ENCODE peak calls at places on chromosome 2, in six cellular contexts. K is body of pancreas, G is brain microvascular endothelial cell, H is astrocyte of the spinal cord, Q is PC-3, I is A549. D is an unnamed sample.

GRCh38 chr2:39865751-39866150 is 86.7 kb upstream of the THUMPD2 start:
- DNase-seq in I (no peak), K (no peak), G (no peak), H (no peak), Q (no peak), D (no peak)

GRCh38 chr2:148900350-148900749 is 25.3 kb downstream of the KIF5C start:
- DNase-seq in I (no peak), K (no peak), H (no peak), G (no peak), Q (no peak), D (no peak)

GRCh38 chr2:134772493-134773169 is 53.8 kb upstream of the TMEM163 start:
- DNase-seq in I (no peak), Q (peak; percentile 20), H (no peak), G (no peak), K (no peak), D (no peak)

GRCh38 chr2:37627715-37628114 is 43.7 kb downstream of the CDC42EP3 start:
- DNase-seq in Q (no peak), K (no peak), G (no peak), H (no peak), I (no peak), D (no peak)

GRCh38 chr2:31558401-31559295 is 22.1 kb downstream of the SRD5A2 start:
- DNase-seq in Q (peak; percentile 82), H (peak; percentile 7), G (peak; percentile 7), K (no peak), I (peak; percentile 92), D (peak; percentile 67)

GRCh38 chr2:8170954-8171353 is 510.9 kb upstream of the ID2 start:
- DNase-seq in H (no peak), Q (no peak), G (no peak), I (no peak), K (no peak), D (no peak)

GRCh38 chr2:149690825-149691224 is 103.2 kb upstream of the MMADHC start:
- DNase-seq in Q (no peak), K (no peak), H (no peak), G (no peak), I (no peak), D (no peak)

GRCh38 chr2:48120759-48121242 is 214.5 kb upstream of the FBXO11 start:
- DNase-seq in G (no peak), H (no peak), K (no peak), Q (peak; percentile 16), I (no peak), D (peak; percentile 23)

GRCh38 chr2:144320491-144320890 is 199.4 kb downstream of the ZEB2 start:
- DNase-seq in K (no peak), I (no peak), Q (peak; percentile 78), G (peak; percentile 39), H (peak; percentile 60), D (peak; percentile 20)

GRCh38 chr2:10061221-10061925 is 18.0 kb downstream of the KLF11 start:
- DNase-seq in G (no peak), Q (no peak), H (no peak), K (no peak), I (no peak), D (no peak)

GRCh38 chr2:20484034-20484617 is 37.3 kb downstream of the RHOB start:
- DNase-seq in I (no peak), G (no peak), Q (no peak), H (no peak), K (no peak), D (no peak)

GRCh38 chr2:20561703-20562454 is 89.0 kb downstream of the HS1BP3 start:
- DNase-seq in Q (no peak), H (peak; percentile 92), I (no peak), K (no peak), G (peak; percentile 77), D (peak; percentile 90)

GRCh38 chr2:9690252-9690651 is 59.5 kb upstream of the YWHAQ start:
- DNase-seq in I (no peak), Q (no peak), H (peak; percentile 90), G (no peak), K (no peak), D (peak; percentile 92)

GRCh38 chr2:213246665-213247281 is 37.5 kb upstream of the SPAG16 start:
- DNase-seq in G (no peak), H (peak; percentile 59), Q (peak; percentile 70), I (peak; percentile 58), K (peak; percentile 59), D (peak; percentile 83)

GRCh38 chr2:142742301-142743214 is 134.9 kb upstream of the KYNU start:
- DNase-seq in H (peak; percentile 74), I (peak; percentile 56), K (no peak), Q (peak; percentile 24), G (peak; percentile 83), D (peak; percentile 83)

GRCh38 chr2:191038241-191038725 is 24.3 kb upstream of the STAT1 start:
- DNase-seq in G (peak; percentile 39), K (no peak), Q (peak; percentile 44), I (peak; percentile 68), H (peak; percentile 66), D (peak; percentile 72)

GRCh38 chr2:149064365-149064841 is 25.9 kb downstream of the LYPD6B start:
- DNase-seq in I (no peak), H (no peak), K (peak; percentile 42), G (no peak), Q (no peak), D (no peak)

GRCh38 chr2:159266554-159266953 is 19.9 kb downstream of the WDSUB1 start:
- DNase-seq in I (no peak), G (no peak), Q (no peak), K (no peak), H (no peak), D (no peak)

GRCh38 chr2:216774620-216775019 is 79.3 kb upstream of the IGFBP5 start:
- DNase-seq in Q (peak; percentile 32), K (peak; percentile 16), H (peak; percentile 91), I (no peak), G (peak; percentile 81), D (peak; percentile 49)

GRCh38 chr2:157466764-157467163 is 22.9 kb upstream of the CYTIP start:
- DNase-seq in H (no peak), K (no peak), I (no peak), G (no peak), Q (no peak), D (no peak)

GRCh38 chr2:238970553-238971081 is 122.7 kb downstream of the TWIST2 start:
- DNase-seq in K (peak; percentile 66), I (peak; percentile 62), Q (peak; percentile 74), G (peak; percentile 27), H (peak; percentile 54), D (peak; percentile 67)

DNA sequence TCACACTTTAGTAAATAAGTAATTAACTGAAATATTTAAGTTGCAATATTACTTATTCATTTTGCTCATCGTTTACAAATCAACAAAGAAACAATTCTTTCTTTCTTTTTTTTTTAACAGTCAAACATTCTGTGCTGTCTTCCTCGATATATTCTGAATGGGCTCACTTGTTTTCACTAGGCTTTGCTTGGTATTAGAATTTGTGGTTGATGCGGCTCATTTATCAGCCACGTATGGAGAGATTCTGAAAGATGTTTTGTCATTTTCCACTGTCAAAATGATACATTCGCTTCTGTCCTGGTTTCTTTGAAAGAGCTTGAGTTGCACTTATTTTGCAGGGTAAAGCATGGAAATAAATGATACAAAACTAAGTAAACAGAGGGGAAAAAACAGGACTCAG is 323.7 kb downstream of the LRRTM1 start:
- DNase-seq in Q (no peak), K (no peak), I (no peak), G (no peak), H (no peak), D (no peak)
- H3K4me3 ChIP-seq in Q (no peak overlapping the region), K (no peak overlapping the region), I (no peak overlapping the region), G (no peak overlapping the region), H (no peak overlapping the region), D (no peak overlapping the region)

DNA sequence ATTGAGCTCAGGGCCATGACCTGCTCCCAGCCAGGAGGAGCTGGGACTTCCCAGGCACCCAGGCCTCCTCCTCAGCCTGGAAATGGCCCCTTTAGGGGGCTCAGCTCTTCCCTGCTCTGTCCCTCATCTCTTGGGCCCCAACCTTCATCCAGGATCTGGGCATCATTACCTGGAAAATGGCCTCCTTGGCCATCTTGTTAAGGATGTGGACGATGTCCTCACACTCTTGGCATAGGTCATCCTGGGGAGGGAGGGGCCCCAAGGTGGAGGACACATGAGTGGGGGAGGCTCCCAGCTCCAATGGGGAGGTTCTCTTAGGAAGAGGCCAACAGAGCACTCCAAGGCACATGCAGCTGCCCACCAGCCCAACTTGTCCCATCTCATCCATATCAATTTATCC is 1.1 kb downstream of the SFTPB start:
- DNase-seq in K (no peak), I (no peak), Q (no peak), H (no peak), G (no peak), D (no peak)
- H3K4me3 ChIP-seq in K (no peak overlapping the region), I (no peak overlapping the region), Q (no peak overlapping the region), H (no peak overlapping the region), G (no peak overlapping the region), D (no peak overlapping the region)

GRCh38 chr2:42098571-42099430 is 51.0 kb downstream of the PKDCC start:
- DNase-seq in I (no peak), G (no peak), Q (no peak), H (no peak), K (no peak), D (no peak)
- H3K4me3 ChIP-seq in I (no peak overlapping the region), G (no peak overlapping the region), Q (no peak overlapping the region), H (no peak overlapping the region), K (no peak overlapping the region), D (no peak overlapping the region)

GRCh38 chr2:15577071-15577706 is 14.5 kb upstream of the DDX1 start:
- DNase-seq in K (peak; percentile 91), I (peak; percentile 85), Q (peak; percentile 89), G (peak; percentile 88), H (peak; percentile 78), D (peak; percentile 94)
- H3K4me3 ChIP-seq in K (no peak overlapping the region), I (no peak overlapping the region), Q (no peak overlapping the region), G (no peak overlapping the region), H (no peak overlapping the region), D (no peak overlapping the region)

GRCh38 chr2:102141915-102142828 is at the start of gene IL1R1:
- DNase-seq in H (peak; percentile 84), Q (peak; percentile 80), G (peak; percentile 50), K (peak; percentile 85), I (peak; percentile 59), D (peak; percentile 89)

GRCh38 chr2:102144128-102144527 is 1.6 kb downstream of the IL1R1 start:
- DNase-seq in I (no peak), G (no peak), Q (no peak), K (peak; percentile 40), H (no peak), D (peak; percentile 80)

GRCh38 chr2:102143450-102143985 is 972 bp downstream of the IL1R1 start:
- DNase-seq in I (no peak), H (peak; percentile 52), Q (no peak), K (peak; percentile 57), G (no peak), D (peak; percentile 77)

GRCh38 chr2:102141011-102141914 is 1.3 kb upstream of the IL1R1 start:
- DNase-seq in I (no peak), G (no peak), H (peak; percentile 75), K (no peak), Q (no peak), D (peak; percentile 90)

DNA sequence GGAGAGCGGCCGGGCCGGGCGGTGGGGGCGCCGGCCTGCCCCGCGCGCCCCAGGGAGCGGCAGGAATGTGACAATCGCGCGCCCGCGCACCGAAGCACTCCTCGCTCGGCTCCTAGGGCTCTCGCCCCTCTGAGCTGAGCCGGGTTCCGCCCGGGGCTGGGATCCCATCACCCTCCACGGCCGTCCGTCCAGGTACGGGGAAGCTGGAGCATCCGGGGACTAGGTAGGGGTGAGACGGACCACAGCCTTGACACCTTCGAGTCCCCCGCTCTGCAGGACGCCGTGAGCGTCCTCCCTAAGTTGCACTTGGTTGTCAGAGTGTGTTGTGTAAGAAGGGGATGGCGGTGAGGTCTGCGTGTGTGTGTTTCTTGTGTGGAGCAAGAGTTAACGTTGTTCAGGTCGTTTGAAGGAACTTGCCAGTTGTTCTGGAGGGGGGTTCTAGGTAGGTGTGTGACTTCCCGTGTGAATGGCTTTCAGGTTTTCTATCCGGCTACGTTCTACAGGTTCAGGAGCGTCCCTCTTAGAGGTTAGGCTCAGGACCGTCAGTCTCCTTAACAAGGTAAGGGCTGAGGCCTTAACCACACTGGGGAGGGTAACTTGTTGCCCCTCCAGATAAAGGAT is 393 bp downstream of the IL1R1 start:
- DNase-seq in H (peak; percentile 63), K (no peak), Q (no peak), I (peak; percentile 47), G (no peak), D (peak; percentile 77)
- H3K4me3 ChIP-seq in H (peak overlapping the region; percentile 69), K (peak overlapping the region; percentile 53), Q (peak overlapping the region; percentile 73), I (peak overlapping the region; percentile 57), G (peak overlapping the region; percentile 77), D (peak overlapping the region; percentile 86)

D was measured in choroid plexus epithelial cell.